ENCODE peak calls at places on chromosomes 16 and 17, in ten cellular contexts. C, F, N, A, Y, O, Z, D, K and M are unnamed samples.

GRCh38 chr17:28328325-28328724 is 6.9 kb downstream of the IFT20 start:
- DNase-seq in F (peak), A (peak), O (no peak), Z (no peak), D (no peak), C (no peak), K (no peak), Y (no peak), N (no peak), M (no peak)

GRCh38 chr17:34356194-34356593 is at the start of gene CCL13:
- DNase-seq in O (no peak), N (no peak), F (no peak), D (no peak), Z (no peak), Y (no peak), A (no peak), K (no peak), C (no peak), M (no peak)

GRCh38 chr17:6187836-6188235 is 117.7 kb downstream of the WSCD1 start:
- DNase-seq in O (no peak), D (no peak), Z (no peak), C (no peak), K (no peak), Y (no peak), A (no peak), N (no peak), F (no peak), M (no peak)

GRCh38 chr17:18004901-18005305 is 32.2 kb downstream of the DRC3 start:
- DNase-seq in Z (no peak), O (no peak), C (no peak), F (no peak), K (no peak), N (no peak), D (no peak), A (no peak), Y (no peak), M (no peak)

GRCh38 chr17:29699283-29699682 is 76.6 kb upstream of the CORO6 start:
- DNase-seq in O (no peak), Z (no peak), A (no peak), Y (no peak), F (no peak), N (no peak), D (no peak), K (peak), C (no peak), M (no peak)

GRCh38 chr17:3890082-3890892 is 2.6 kb downstream of the CAMKK1 start:
- DNase-seq in C (peak), N (no peak), O (no peak), D (no peak), A (peak), K (peak), Y (no peak), F (peak), Z (peak), M (no peak)

GRCh38 chr16:14455577-14455976 is 174.5 kb downstream of the PARN start:
- DNase-seq in Y (no peak), K (no peak), A (no peak), D (no peak), F (peak), Z (no peak), C (peak), N (no peak), O (no peak), M (no peak)

GRCh38 chr17:17820046-17820445 is 16.7 kb downstream of the SREBF1 start:
- DNase-seq in N (no peak), Y (no peak), D (no peak), F (no peak), K (no peak), Z (no peak), C (no peak), O (no peak), A (no peak), M (no peak)

GRCh38 chr16:14354561-14355351 is 275.3 kb downstream of the PARN start:
- DNase-seq in C (no peak), K (no peak), O (no peak), D (peak), A (peak), Y (no peak), Z (no peak), N (peak), F (peak), M (no peak)

GRCh38 chr17:13597723-13598347 is 3.9 kb downstream of the HS3ST3A1 start:
- DNase-seq in F (peak), K (no peak), C (peak), Y (peak), Z (no peak), A (peak), N (peak), O (no peak), D (peak), M (no peak)

GRCh38 chr16:50384500-50385122 is 15.8 kb upstream of the BRD7 start:
- DNase-seq in F (no peak), D (no peak), C (no peak), Y (no peak), N (no peak), Z (no peak), O (no peak), A (no peak), K (no peak), M (no peak)

GRCh38 chr17:63434951-63435571 is 11.0 kb downstream of the CYB561 start:
- DNase-seq in K (peak), N (peak), Z (peak), A (peak), Y (peak), F (peak), C (peak), O (no peak), D (no peak), M (peak)

GRCh38 chr17:21304091-21304490 is 19.6 kb downstream of the MAP2K3 start:
- DNase-seq in C (no peak), O (no peak), F (no peak), N (no peak), D (no peak), K (no peak), A (no peak), Z (no peak), Y (no peak), M (no peak)

GRCh38 chr17:49574283-49574892 is 1.3 kb upstream of the NXPH3 start:
- DNase-seq in O (no peak), N (no peak), C (no peak), K (no peak), A (no peak), Z (no peak), F (no peak), D (no peak), Y (peak), M (no peak)

GRCh38 chr17:39626671-39627169 is at the start of gene PPP1R1B:
- DNase-seq in Z (no peak), K (peak), C (no peak), O (no peak), N (no peak), D (no peak), F (no peak), Y (no peak), A (no peak), M (no peak)

GRCh38 chr16:8797364-8798173 is at the start of the genes PMM2 and TMEM186:
- DNase-seq in D (peak), A (peak), K (peak), O (peak), F (peak), C (peak), Z (peak), Y (peak), N (peak), M (peak)

GRCh38 chr17:76386966-76387765 is 2.8 kb downstream of the SPHK1 start:
- DNase-seq in N (no peak), Y (no peak), C (no peak), Z (no peak), O (no peak), F (no peak), D (no peak), A (no peak), K (no peak), M (no peak)

GRCh38 chr16:87854053-87854906 is 15.0 kb downstream of the SLC7A5 start:
- DNase-seq in N (peak), Z (no peak), C (no peak), F (no peak), A (no peak), K (no peak), D (no peak), Y (no peak), O (no peak), M (no peak)

GRCh38 chr16:70678898-70679652 is 6.8 kb downstream of the MTSS2 start:
- DNase-seq in K (no peak), Y (no peak), C (no peak), N (no peak), D (no peak), A (no peak), O (no peak), Z (no peak), F (no peak), M (no peak)

GRCh38 chr17:45759761-45760160 is 24.4 kb upstream of the CRHR1 start:
- DNase-seq in A (no peak), D (no peak), K (no peak), C (no peak), O (no peak), F (no peak), N (no peak), Y (no peak), Z (no peak), M (no peak)

GRCh38 chr17:34464812-34465211 is 101.8 kb upstream of the CCL1 start:
- DNase-seq in Y (no peak), N (no peak), A (no peak), Z (no peak), F (no peak), C (no peak), D (no peak), K (no peak), O (no peak), M (no peak)

GRCh38 chr16:4244254-4244812 is 2.5 kb upstream of the SRL start:
- DNase-seq in Z (no peak), Y (no peak), A (no peak), K (no peak), C (no peak), D (no peak), O (no peak), N (no peak), F (no peak), M (peak)

GRCh38 chr17:63999680-64000531 is 1.8 kb downstream of the PRR29 start:
- DNase-seq in D (no peak), F (no peak), Z (no peak), A (no peak), Y (no peak), N (no peak), O (no peak), K (no peak), C (no peak), M (no peak)

GRCh38 chr17:43200127-43200526 is 11.5 kb upstream of the TMEM106A start:
- DNase-seq in Y (no peak), N (no peak), Z (no peak), C (no peak), F (no peak), K (no peak), O (no peak), A (no peak), D (no peak), M (no peak)

GRCh38 chr17:46943511-46944393 is 20.8 kb downstream of the GOSR2 start:
- DNase-seq in Y (peak), F (peak), Z (no peak), A (peak), N (no peak), O (no peak), D (no peak), K (no peak), C (peak), M (peak)

GRCh38 chr17:6755281-6755680 is 565 bp upstream of the XAF1 start:
- DNase-seq in Y (no peak), D (no peak), N (no peak), C (peak), K (no peak), F (peak), Z (no peak), A (peak), O (peak), M (no peak)

GRCh38 chr16:79658301-79659001 is 57.9 kb upstream of the MAF start:
- DNase-seq in F (peak), N (no peak), O (peak), A (peak), C (peak), Z (no peak), K (no peak), Y (no peak), D (no peak), M (no peak)

GRCh38 chr16:70777973-70778406 is 23.0 kb downstream of the VAC14 start:
- DNase-seq in F (peak), C (peak), N (no peak), Z (no peak), A (no peak), K (no peak), O (peak), D (no peak), Y (no peak), M (no peak)

GRCh38 chr17:42659079-42659931 is at the start of gene TUBG2:
- DNase-seq in Y (peak), F (peak), A (peak), Z (peak), N (peak), D (peak), C (peak), O (no peak), K (peak), M (peak)

GRCh38 chr17:72119963-72120877 is 600 bp upstream of the SOX9 start:
- DNase-seq in N (no peak), D (peak), O (no peak), F (peak), Z (no peak), C (peak), A (peak), K (peak), Y (peak), M (no peak)

GRCh38 chr17:48106802-48107136 is 797 bp upstream of the SNX11 start:
- DNase-seq in K (no peak), N (no peak), A (no peak), D (no peak), Y (no peak), Z (no peak), O (no peak), C (no peak), F (no peak), M (no peak)

GRCh38 chr17:15418781-15419180 is 48.6 kb downstream of the CDRT4 start:
- DNase-seq in Z (no peak), C (no peak), A (no peak), N (no peak), D (no peak), Y (no peak), O (no peak), F (no peak), K (no peak), M (no peak)